ENCODE peak calls at places on chromosomes 13 and 19, in seven cellular contexts. X, I, O, Y, F, H and L are unnamed samples.

GRCh38 chr13:23579886-23580706 is 9.9 kb downstream of the TNFRSF19 start:
- DNase-seq in F (no peak), O (no peak), X (no peak), Y (no peak), I (no peak), H (no peak), L (no peak)

GRCh38 chr13:68666774-68667397 is 1436.8 kb upstream of the PCDH9 start:
- DNase-seq in I (no peak), O (no peak), Y (no peak), X (no peak), H (no peak), F (no peak), L (no peak)

GRCh38 chr19:33089061-33089460 is 8.1 kb downstream of the GPATCH1 start:
- DNase-seq in Y (no peak), H (no peak), O (no peak), X (no peak), I (no peak), F (no peak), L (no peak)

GRCh38 chr19:13817018-13817614 is 21.9 kb downstream of the ZSWIM4 start:
- DNase-seq in I (no peak), O (no peak), H (no peak), X (no peak), F (no peak), Y (no peak), L (no peak)

GRCh38 chr19:16920816-16921529 is 32.2 kb downstream of the F2RL3 start:
- DNase-seq in F (no peak), H (peak; percentile 66), X (peak; percentile 33), I (no peak), Y (peak; percentile 1), O (no peak), L (peak; percentile 42)

GRCh38 chr13:94956407-94957110 is 244.2 kb upstream of the SOX21 start:
- DNase-seq in O (no peak), X (no peak), Y (no peak), F (no peak), I (peak; percentile 45), H (no peak), L (no peak)

GRCh38 chr19:31071157-31071855 is 277.9 kb downstream of the TSHZ3 start:
- DNase-seq in Y (no peak), X (peak; percentile 17), O (no peak), I (no peak), F (no peak), H (no peak), L (no peak)

GRCh38 chr19:41025871-41026270 is 34.8 kb downstream of the CYP2B6 start:
- DNase-seq in I (no peak), Y (no peak), X (no peak), H (no peak), F (no peak), O (no peak), L (no peak)

GRCh38 chr13:111210488-111210887 is 95.4 kb downstream of the ARHGEF7 start:
- DNase-seq in O (peak; percentile 42), X (peak; percentile 74), F (no peak), H (peak; percentile 56), Y (no peak), I (peak; percentile 65), L (no peak)